ENCODE peak calls at places on chromosomes 16 and 17, in five cellular contexts. A, L, U, N and F are unnamed samples.
A peak's percentile ranks its signal among the peaks of the same experiment; 100 is the strongest.

GRCh38 chr17:61486135-61487120 is 34.2 kb downstream of the TBX4 start:
- DNase-seq in A (no peak), L (peak; percentile 37), U (no peak), N (no peak), F (no peak)

GRCh38 chr17:45895304-45895968 is 1.1 kb downstream of the MAPT start:
- DNase-seq in A (no peak), L (peak; percentile 51), U (peak; percentile 24), N (no peak), F (peak; percentile 43)

GRCh38 chr17:330993-331701 is 21.5 kb downstream of the RPH3AL start:
- DNase-seq in A (peak; percentile 82), L (no peak), U (peak; percentile 58), N (peak; percentile 89), F (no peak)

GRCh38 chr17:1649844-1650409 is at the start of gene RILP:
- DNase-seq in A (peak; percentile 90), L (peak; percentile 69), U (no peak), N (peak; percentile 94), F (peak; percentile 82)

GRCh38 chr17:1005361-1005946 is 8.5 kb downstream of the TIMM22 start:
- DNase-seq in A (peak; percentile 87), L (no peak), U (no peak), N (peak; percentile 77), F (no peak)

GRCh38 chr16:82754716-82755513 is 128.1 kb downstream of the CDH13 start:
- DNase-seq in A (no peak), L (no peak), U (no peak), N (no peak), F (no peak)

GRCh38 chr16:53955221-53955875 is 251.4 kb downstream of the FTO start:
- DNase-seq in A (no peak), L (no peak), U (no peak), N (no peak), F (no peak)

GRCh38 chr17:2064511-2064910 is 9.6 kb downstream of the HIC1 start:
- DNase-seq in A (no peak), L (no peak), U (no peak), N (peak; percentile 49), F (no peak)

GRCh38 chr17:13131211-13131610 is 113.4 kb upstream of the ELAC2 start:
- DNase-seq in A (no peak), L (no peak), U (no peak), N (no peak), F (no peak)

GRCh38 chr17:39755550-39756375 is 18.0 kb downstream of the GRB7 start:
- DNase-seq in A (no peak), L (no peak), U (peak; percentile 81), N (no peak), F (no peak)

GRCh38 chr17:39939588-39940419 is 12.3 kb downstream of the LRRC3C start:
- DNase-seq in A (peak; percentile 42), L (peak; percentile 34), U (peak; percentile 64), N (peak; percentile 60), F (no peak)

GRCh38 chr17:35254107-35254802 is 11.4 kb downstream of the SLFN5 start:
- DNase-seq in A (peak; percentile 30), L (no peak), U (no peak), N (peak; percentile 44), F (no peak)

GRCh38 chr17:57243171-57243622 is 13.1 kb upstream of the MSI2 start:
- DNase-seq in A (peak; percentile 77), L (peak; percentile 93), U (peak; percentile 59), N (peak; percentile 60), F (peak; percentile 79)

GRCh38 chr17:61757168-61757567 is 106.2 kb downstream of the BRIP1 start:
- DNase-seq in A (no peak), L (no peak), U (no peak), N (no peak), F (no peak)

GRCh38 chr17:58329808-58330543 is 1.4 kb upstream of the TSPOAP1 start:
- DNase-seq in A (no peak), L (no peak), U (peak; percentile 47), N (no peak), F (no peak)

GRCh38 chr17:73686126-73686525 is 41.9 kb upstream of the SDK2 start:
- DNase-seq in A (no peak), L (peak; percentile 61), U (no peak), N (no peak), F (no peak)

GRCh38 chr16:10937068-10937859 is 5.0 kb downstream of the DEXI start:
- DNase-seq in A (no peak), L (no peak), U (no peak), N (peak; percentile 53), F (no peak)

GRCh38 chr16:89325861-89326471 is 108.5 kb downstream of the ZNF778 start:
- DNase-seq in A (peak; percentile 66), L (no peak), U (no peak), N (peak; percentile 74), F (no peak)

GRCh38 chr17:36094232-36094631 is 4.3 kb upstream of the CCL3 start:
- DNase-seq in A (no peak), L (no peak), U (no peak), N (no peak), F (no peak)

GRCh38 chr17:66767164-66767933 is 67.6 kb upstream of the CACNG5 start:
- DNase-seq in A (no peak), L (no peak), U (no peak), N (no peak), F (no peak)

GRCh38 chr16:81551141-81551808 is 106.7 kb downstream of the CMIP start:
- DNase-seq in A (no peak), L (no peak), U (no peak), N (no peak), F (no peak)

GRCh38 chr17:69764137-69764536 is 310.9 kb upstream of the KCNJ16 start:
- DNase-seq in A (no peak), L (no peak), U (no peak), N (no peak), F (no peak)

GRCh38 chr16:19344224-19344801 is 58.8 kb downstream of the CLEC19A start:
- DNase-seq in A (no peak), L (no peak), U (no peak), N (no peak), F (no peak)

GRCh38 chr17:73316919-73317505 is 5.2 kb upstream of the CDC42EP4 start:
- DNase-seq in A (no peak), L (no peak), U (no peak), N (peak; percentile 45), F (no peak)

GRCh38 chr17:68507581-68507980 is 4.6 kb upstream of the PRKAR1A start:
- DNase-seq in A (no peak), L (no peak), U (no peak), N (no peak), F (no peak)

GRCh38 chr17:64032081-64032480 is 11.6 kb upstream of the ICAM2 start:
- DNase-seq in A (no peak), L (no peak), U (no peak), N (no peak), F (no peak)

DNA sequence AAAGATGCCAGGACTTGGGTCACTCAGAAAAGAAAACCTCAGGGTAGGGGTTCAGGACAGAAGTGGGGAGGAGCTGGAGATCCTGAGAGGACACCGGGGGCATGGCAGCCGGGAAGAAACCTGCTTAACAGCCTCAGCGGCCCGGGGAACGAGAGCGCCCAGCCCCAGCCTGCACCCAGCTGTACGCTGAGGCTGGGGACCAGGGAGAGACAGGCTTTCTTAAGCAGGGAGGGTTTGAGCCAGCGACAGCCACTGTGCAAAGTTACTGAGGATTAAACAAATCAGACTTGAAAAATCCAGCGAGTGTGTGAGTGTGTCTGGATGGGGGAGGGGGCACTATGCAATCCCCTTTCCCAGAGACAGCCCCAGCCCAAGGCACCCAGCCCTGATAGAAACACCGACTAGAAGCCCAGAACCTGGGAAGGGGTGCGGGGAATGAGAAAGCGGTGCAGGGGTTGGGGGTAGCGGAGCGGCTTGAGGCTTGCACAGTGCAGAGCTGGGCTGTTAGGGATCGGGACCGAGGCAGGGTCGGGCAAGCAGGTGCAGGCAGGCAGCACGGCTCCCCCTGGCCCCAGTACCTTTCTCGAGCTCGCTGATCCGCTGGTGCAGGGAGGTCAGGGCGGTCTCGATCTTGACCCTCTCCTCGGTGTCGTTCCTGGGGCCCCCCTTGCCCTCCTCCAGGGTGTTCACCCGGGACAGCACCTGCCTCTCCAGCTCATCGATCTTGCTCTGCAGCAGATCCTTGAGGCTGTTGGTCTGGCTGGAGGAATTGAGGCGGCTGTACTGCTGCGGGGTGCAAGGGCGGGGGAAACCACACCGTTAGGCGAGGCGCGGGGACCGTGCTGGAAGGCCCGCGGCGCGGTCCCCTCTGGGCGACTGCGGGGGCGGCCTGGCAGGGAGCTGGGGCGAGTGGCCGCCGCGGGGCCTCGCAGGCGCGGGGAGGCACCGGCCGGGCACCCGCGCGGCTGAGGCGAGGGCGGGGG is 1.2 kb downstream of the NPTX1 start:
- DNase-seq in A (no peak), L (no peak), U (no peak), N (no peak), F (peak; percentile 61)
- H3K4me3 ChIP-seq in A (no peak overlapping the region), L (peak overlapping the region; percentile 60), U (peak overlapping the region; percentile 33), N (no peak overlapping the region), F (peak overlapping the region; percentile 26)

DNA sequence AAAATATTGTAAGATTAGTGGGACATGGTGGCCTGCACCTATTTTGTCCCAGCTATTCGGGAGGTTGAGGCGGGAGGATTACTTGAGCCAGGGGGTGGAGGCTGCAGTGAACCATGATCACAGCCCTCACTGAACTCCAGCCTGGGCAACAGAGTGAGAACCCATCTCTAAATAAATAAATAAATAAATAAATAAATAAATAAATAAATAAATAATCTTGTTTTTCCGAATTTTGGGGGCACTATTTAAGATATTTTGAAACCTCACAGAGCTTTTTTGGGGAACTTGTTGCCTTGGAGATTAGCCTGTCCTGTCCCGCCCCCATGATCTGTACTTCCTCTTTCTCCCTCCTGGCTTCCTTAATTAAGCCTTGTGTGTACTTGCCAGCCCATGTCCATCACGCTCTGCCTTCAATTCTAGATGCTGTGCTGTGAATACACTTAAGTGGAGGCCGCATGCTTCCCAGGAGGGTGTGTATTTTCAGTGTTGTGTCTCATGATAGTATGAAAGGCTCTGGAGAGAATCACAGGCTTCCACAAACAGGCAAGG is 4.4 kb downstream of the LGALS9 start:
- DNase-seq in A (peak; percentile 35), L (no peak), U (no peak), N (no peak), F (no peak)
- H3K4me1 ChIP-seq in A (peaks cover 19% of the 10 kb centered on the region), L (no peaks in the 10 kb centered on the region), U (peaks cover 13% of the 10 kb centered on the region), N (peaks cover 17% of the 10 kb centered on the region), F (peaks cover 5% of the 10 kb centered on the region)

GRCh38 chr16:48932216-48932855 is 322.4 kb upstream of the N4BP1 start:
- DNase-seq in A (no peak), L (no peak), U (no peak), N (no peak), F (no peak)
- H3K27me3 ChIP-seq in A (no peaks in the 10 kb centered on the region), L (no peaks in the 10 kb centered on the region), U (no peaks in the 10 kb centered on the region), N (no peaks in the 10 kb centered on the region), F (no peaks in the 10 kb centered on the region)

GRCh38 chr16:159136-159849 is 6.5 kb upstream of the HBM start:
- DNase-seq in A (no peak), L (no peak), U (no peak), N (no peak), F (no peak)

GRCh38 chr16:152141-153128 is at the start of gene HBZ:
- DNase-seq in A (no peak), L (no peak), U (no peak), N (no peak), F (no peak)

GRCh38 chr16:154223-155030 is 2.0 kb downstream of the HBZ start:
- DNase-seq in A (no peak), L (peak; percentile 69), U (no peak), N (no peak), F (peak; percentile 53)

GRCh38 chr16:160691-161190 is 5.0 kb upstream of the HBM start:
- DNase-seq in A (no peak), L (no peak), U (no peak), N (no peak), F (no peak)

DNA sequence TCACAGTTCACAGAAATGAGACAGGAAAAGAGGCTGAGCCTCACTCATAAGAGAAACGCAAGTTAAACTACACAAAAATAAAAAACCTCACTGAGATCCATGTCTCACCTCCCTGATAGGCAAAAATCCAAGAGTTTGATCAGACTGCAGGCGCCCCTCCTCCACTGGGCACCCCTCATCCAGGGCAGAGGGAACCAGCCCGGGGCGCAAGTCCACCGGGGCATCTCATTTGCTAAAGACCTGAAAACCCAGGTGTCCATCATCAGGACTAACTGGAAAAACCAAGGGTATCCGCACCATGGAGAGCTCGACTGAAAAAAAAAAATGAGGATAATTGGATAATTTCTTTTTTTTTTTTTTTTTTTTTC is 2.6 kb downstream of the HBZ start:
- DNase-seq in A (no peak), L (no peak), U (no peak), N (no peak), F (no peak)
- H3K4me3 ChIP-seq in A (peak overlapping the region; percentile 51), L (peak overlapping the region; percentile 85), U (no peak overlapping the region), N (peak overlapping the region; percentile 41), F (peak overlapping the region; percentile 38)